ENCODE peak calls at places on chromosomes 4 and X, in seven cellular contexts. One of them, this sample, is unnamed.

GRCh38 chr4:107736924-107737448 is 17.0 kb upstream of the PAPSS1 start:
- DNase-seq in stomach: no peak
- DNase-seq in right atrium auricular region: no peak
- DNase-seq in keratinocyte: no peak
- DNase-seq in naive thymus-derived CD4-positive, alpha-beta T cell: peak
- DNase-seq in adrenal gland: peak
- DNase-seq in left lung: no peak
- DNase-seq in this sample: no peak

GRCh38 chrX:117511379-117511778 is 605.2 kb downstream of the KLHL13 start:
- DNase-seq in stomach: no peak
- DNase-seq in right atrium auricular region: no peak
- DNase-seq in keratinocyte: no peak
- DNase-seq in naive thymus-derived CD4-positive, alpha-beta T cell: no peak
- DNase-seq in adrenal gland: no peak
- DNase-seq in left lung: no peak
- DNase-seq in this sample: no peak

GRCh38 chrX:105331244-105331643 is 110.8 kb upstream of the TEX13A start:
- DNase-seq in stomach: no peak
- DNase-seq in right atrium auricular region: no peak
- DNase-seq in keratinocyte: no peak
- DNase-seq in naive thymus-derived CD4-positive, alpha-beta T cell: no peak
- DNase-seq in adrenal gland: no peak
- DNase-seq in left lung: no peak
- DNase-seq in this sample: no peak

GRCh38 chr4:71188197-71188625 is 150.6 kb upstream of the SLC4A4 start:
- DNase-seq in stomach: no peak
- DNase-seq in right atrium auricular region: no peak
- DNase-seq in keratinocyte: no peak
- DNase-seq in naive thymus-derived CD4-positive, alpha-beta T cell: no peak
- DNase-seq in adrenal gland: no peak
- DNase-seq in left lung: no peak
- DNase-seq in this sample: no peak

GRCh38 chr4:152998861-152999260 is 62.7 kb downstream of the FHDC1 start:
- DNase-seq in stomach: no peak
- DNase-seq in right atrium auricular region: no peak
- DNase-seq in keratinocyte: no peak
- DNase-seq in naive thymus-derived CD4-positive, alpha-beta T cell: no peak
- DNase-seq in adrenal gland: no peak
- DNase-seq in left lung: no peak
- DNase-seq in this sample: no peak

GRCh38 chr4:136922066-136922465 is 610.2 kb downstream of the PCDH18 start:
- DNase-seq in stomach: no peak
- DNase-seq in right atrium auricular region: no peak
- DNase-seq in keratinocyte: no peak
- DNase-seq in naive thymus-derived CD4-positive, alpha-beta T cell: no peak
- DNase-seq in adrenal gland: no peak
- DNase-seq in left lung: no peak
- DNase-seq in this sample: no peak

GRCh38 chrX:155127465-155127864 is 56.2 kb downstream of the BRCC3 start:
- DNase-seq in stomach: no peak
- DNase-seq in right atrium auricular region: no peak
- DNase-seq in keratinocyte: no peak
- DNase-seq in naive thymus-derived CD4-positive, alpha-beta T cell: no peak
- DNase-seq in adrenal gland: no peak
- DNase-seq in left lung: no peak
- DNase-seq in this sample: no peak

GRCh38 chr4:41360214-41360910 is 103.6 kb downstream of the UCHL1 start:
- DNase-seq in stomach: peak
- DNase-seq in right atrium auricular region: no peak
- DNase-seq in keratinocyte: no peak
- DNase-seq in naive thymus-derived CD4-positive, alpha-beta T cell: no peak
- DNase-seq in adrenal gland: peak
- DNase-seq in left lung: peak
- DNase-seq in this sample: peak

GRCh38 chr4:176377705-176378302 is 58.0 kb downstream of the SPCS3 start:
- DNase-seq in stomach: no peak
- DNase-seq in right atrium auricular region: no peak
- DNase-seq in keratinocyte: no peak
- DNase-seq in naive thymus-derived CD4-positive, alpha-beta T cell: peak
- DNase-seq in adrenal gland: no peak
- DNase-seq in left lung: no peak
- DNase-seq in this sample: no peak

GRCh38 chrX:28843817-28844216 is 256.6 kb downstream of the IL1RAPL1 start:
- DNase-seq in stomach: no peak
- DNase-seq in right atrium auricular region: no peak
- DNase-seq in keratinocyte: no peak
- DNase-seq in naive thymus-derived CD4-positive, alpha-beta T cell: no peak
- DNase-seq in adrenal gland: no peak
- DNase-seq in left lung: no peak
- DNase-seq in this sample: no peak

GRCh38 chr4:63937961-63938360 is 471.3 kb downstream of the TECRL start:
- DNase-seq in stomach: no peak
- DNase-seq in right atrium auricular region: no peak
- DNase-seq in keratinocyte: no peak
- DNase-seq in naive thymus-derived CD4-positive, alpha-beta T cell: no peak
- DNase-seq in adrenal gland: no peak
- DNase-seq in left lung: no peak
- DNase-seq in this sample: no peak

GRCh38 chrX:22314211-22314610 is 41.5 kb downstream of the CBLL2 start:
- DNase-seq in stomach: no peak
- DNase-seq in right atrium auricular region: no peak
- DNase-seq in keratinocyte: no peak
- DNase-seq in naive thymus-derived CD4-positive, alpha-beta T cell: no peak
- DNase-seq in adrenal gland: no peak
- DNase-seq in left lung: no peak
- DNase-seq in this sample: no peak

GRCh38 chrX:104789784-104790183 is 223.8 kb downstream of the IL1RAPL2 start:
- DNase-seq in stomach: no peak
- DNase-seq in right atrium auricular region: no peak
- DNase-seq in keratinocyte: no peak
- DNase-seq in naive thymus-derived CD4-positive, alpha-beta T cell: no peak
- DNase-seq in adrenal gland: no peak
- DNase-seq in left lung: no peak
- DNase-seq in this sample: no peak

GRCh38 chr4:20288846-20289512 is 37.3 kb downstream of the SLIT2 start:
- DNase-seq in stomach: no peak
- DNase-seq in right atrium auricular region: no peak
- DNase-seq in keratinocyte: no peak
- DNase-seq in naive thymus-derived CD4-positive, alpha-beta T cell: no peak
- DNase-seq in adrenal gland: no peak
- DNase-seq in left lung: no peak
- DNase-seq in this sample: no peak

GRCh38 chr4:40606239-40606767 is 23.4 kb downstream of the RBM47 start:
- DNase-seq in stomach: no peak
- DNase-seq in right atrium auricular region: no peak
- DNase-seq in keratinocyte: no peak
- DNase-seq in naive thymus-derived CD4-positive, alpha-beta T cell: no peak
- DNase-seq in adrenal gland: no peak
- DNase-seq in left lung: no peak
- DNase-seq in this sample: no peak

GRCh38 chr4:88722828-88723227 is 25.2 kb upstream of the NAP1L5 start:
- DNase-seq in stomach: no peak
- DNase-seq in right atrium auricular region: no peak
- DNase-seq in keratinocyte: no peak
- DNase-seq in naive thymus-derived CD4-positive, alpha-beta T cell: no peak
- DNase-seq in adrenal gland: no peak
- DNase-seq in left lung: no peak
- DNase-seq in this sample: no peak

GRCh38 chr4:159273126-159273438 is 170.2 kb downstream of the RAPGEF2 start:
- DNase-seq in stomach: no peak
- DNase-seq in right atrium auricular region: no peak
- DNase-seq in keratinocyte: no peak
- DNase-seq in naive thymus-derived CD4-positive, alpha-beta T cell: no peak
- DNase-seq in adrenal gland: peak
- DNase-seq in left lung: no peak
- DNase-seq in this sample: no peak

GRCh38 chrX:108020631-108021030 is 24.2 kb upstream of the VSIG1 start:
- DNase-seq in stomach: no peak
- DNase-seq in right atrium auricular region: no peak
- DNase-seq in keratinocyte: no peak
- DNase-seq in naive thymus-derived CD4-positive, alpha-beta T cell: peak
- DNase-seq in adrenal gland: no peak
- DNase-seq in left lung: no peak
- DNase-seq in this sample: no peak

GRCh38 chrX:151870603-151871002 is 42.1 kb upstream of the MAGEA4 start:
- DNase-seq in stomach: no peak
- DNase-seq in right atrium auricular region: no peak
- DNase-seq in keratinocyte: no peak
- DNase-seq in naive thymus-derived CD4-positive, alpha-beta T cell: no peak
- DNase-seq in adrenal gland: peak
- DNase-seq in left lung: no peak
- DNase-seq in this sample: no peak

DNA sequence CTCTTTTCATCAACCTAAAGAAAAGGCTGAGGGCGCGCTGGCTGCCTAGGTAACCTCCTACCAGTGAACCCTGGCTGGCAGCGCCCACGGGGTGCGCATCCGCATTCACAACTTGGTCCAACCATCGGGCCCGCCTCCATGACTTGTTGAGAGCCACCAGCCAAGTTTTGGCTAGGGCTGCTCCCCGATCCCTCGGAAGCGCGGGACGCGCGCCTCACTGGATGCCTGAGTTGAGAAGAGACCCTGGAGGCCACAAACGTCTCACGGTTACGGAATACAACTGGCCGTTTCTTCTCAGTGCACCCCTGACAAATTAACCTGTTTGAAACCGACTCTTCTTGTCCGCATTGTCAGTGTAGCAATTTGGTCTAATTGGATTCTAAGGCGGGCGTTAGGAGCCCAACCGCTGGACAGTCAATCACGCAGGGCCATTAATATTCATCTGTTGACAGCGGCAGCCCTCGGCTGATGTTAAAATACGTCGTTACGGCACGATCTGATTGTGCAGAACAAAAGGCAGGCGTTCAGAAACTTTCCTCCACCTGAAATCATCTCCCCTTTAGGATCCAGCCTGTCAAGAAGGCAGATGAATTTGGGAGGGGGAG is 1.3 kb downstream of the GPC3 start:
- DNase-seq in stomach: no peak
- DNase-seq in right atrium auricular region: no peak
- DNase-seq in keratinocyte: no peak
- DNase-seq in naive thymus-derived CD4-positive, alpha-beta T cell: no peak
- DNase-seq in adrenal gland: no peak
- DNase-seq in left lung: no peak
- DNase-seq in this sample: no peak
- H3K4me3 ChIP-seq in stomach: no peak
- H3K4me3 ChIP-seq in right atrium auricular region: no peak
- H3K4me3 ChIP-seq in keratinocyte: no peak
- H3K4me3 ChIP-seq in naive thymus-derived CD4-positive, alpha-beta T cell: no peak
- H3K4me3 ChIP-seq in adrenal gland: no peak
- H3K4me3 ChIP-seq in left lung: no peak
- H3K4me3 ChIP-seq in this sample: peak

GRCh38 chrX:1528884-1529203 is 8.1 kb downstream of the P2RY8 start:
- DNase-seq in stomach: no peak
- DNase-seq in right atrium auricular region: no peak
- DNase-seq in keratinocyte: no peak
- DNase-seq in naive thymus-derived CD4-positive, alpha-beta T cell: no peak
- DNase-seq in adrenal gland: no peak
- DNase-seq in left lung: no peak
- DNase-seq in this sample: no peak
- H3K4me3 ChIP-seq in stomach: no peak
- H3K4me3 ChIP-seq in right atrium auricular region: no peak
- H3K4me3 ChIP-seq in keratinocyte: no peak
- H3K4me3 ChIP-seq in naive thymus-derived CD4-positive, alpha-beta T cell: no peak
- H3K4me3 ChIP-seq in adrenal gland: no peak
- H3K4me3 ChIP-seq in left lung: no peak
- H3K4me3 ChIP-seq in this sample: no peak

DNA sequence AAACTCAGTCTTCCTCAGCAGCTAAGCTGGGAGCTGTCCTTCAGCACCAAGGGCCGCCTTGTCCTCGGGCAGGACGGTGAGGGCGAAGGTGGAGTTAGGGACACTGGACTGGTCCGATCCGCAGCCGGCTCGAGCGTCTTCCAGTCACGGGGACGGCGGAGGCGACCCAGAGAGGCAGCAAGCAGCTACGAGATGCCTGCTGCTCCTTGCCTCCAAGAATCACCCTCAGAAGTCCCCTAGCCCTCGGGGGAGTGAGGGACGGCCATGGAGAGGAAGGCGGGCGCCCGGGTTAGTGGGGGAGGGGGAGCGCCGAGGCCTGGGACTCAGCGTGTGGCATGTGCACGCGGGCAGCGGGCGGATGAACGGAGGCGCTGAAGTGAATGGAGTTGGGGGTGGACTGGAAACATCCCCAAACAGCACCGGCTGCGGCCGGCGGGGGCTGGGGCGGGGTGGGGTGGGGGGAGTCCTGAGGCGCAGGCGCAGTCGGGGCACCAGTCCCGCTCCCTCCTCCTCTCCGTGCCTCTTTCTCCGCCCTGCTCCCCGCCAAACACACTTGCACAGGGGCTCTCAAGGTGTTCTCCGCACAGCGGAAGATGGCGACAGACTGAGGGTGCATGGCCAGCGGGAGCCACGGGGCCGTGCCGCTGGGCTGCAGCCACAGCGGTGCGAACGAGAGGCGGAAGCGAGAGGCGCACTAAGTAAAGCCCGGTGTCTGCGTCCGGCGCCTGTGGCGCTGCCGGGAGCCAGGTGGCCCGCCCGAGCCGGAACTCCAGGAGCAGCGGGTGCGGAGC is at the start of gene NALF2:
- DNase-seq in stomach: peak
- DNase-seq in right atrium auricular region: no peak
- DNase-seq in keratinocyte: no peak
- DNase-seq in naive thymus-derived CD4-positive, alpha-beta T cell: peak
- DNase-seq in adrenal gland: peak
- DNase-seq in left lung: peak
- DNase-seq in this sample: peak
- H3K4me3 ChIP-seq in stomach: peak
- H3K4me3 ChIP-seq in right atrium auricular region: peak
- H3K4me3 ChIP-seq in keratinocyte: peak
- H3K4me3 ChIP-seq in naive thymus-derived CD4-positive, alpha-beta T cell: no peak
- H3K4me3 ChIP-seq in adrenal gland: no peak
- H3K4me3 ChIP-seq in left lung: peak
- H3K4me3 ChIP-seq in this sample: peak

GRCh38 chr4:118277243-118277642 is 75.6 kb downstream of the PRSS12 start:
- DNase-seq in stomach: no peak
- DNase-seq in right atrium auricular region: no peak
- DNase-seq in keratinocyte: no peak
- DNase-seq in naive thymus-derived CD4-positive, alpha-beta T cell: no peak
- DNase-seq in adrenal gland: no peak
- DNase-seq in left lung: no peak
- DNase-seq in this sample: no peak
- H3K4me3 ChIP-seq in stomach: no peak
- H3K4me3 ChIP-seq in right atrium auricular region: no peak
- H3K4me3 ChIP-seq in keratinocyte: no peak
- H3K4me3 ChIP-seq in naive thymus-derived CD4-positive, alpha-beta T cell: no peak
- H3K4me3 ChIP-seq in adrenal gland: no peak
- H3K4me3 ChIP-seq in left lung: no peak
- H3K4me3 ChIP-seq in this sample: peak

DNA sequence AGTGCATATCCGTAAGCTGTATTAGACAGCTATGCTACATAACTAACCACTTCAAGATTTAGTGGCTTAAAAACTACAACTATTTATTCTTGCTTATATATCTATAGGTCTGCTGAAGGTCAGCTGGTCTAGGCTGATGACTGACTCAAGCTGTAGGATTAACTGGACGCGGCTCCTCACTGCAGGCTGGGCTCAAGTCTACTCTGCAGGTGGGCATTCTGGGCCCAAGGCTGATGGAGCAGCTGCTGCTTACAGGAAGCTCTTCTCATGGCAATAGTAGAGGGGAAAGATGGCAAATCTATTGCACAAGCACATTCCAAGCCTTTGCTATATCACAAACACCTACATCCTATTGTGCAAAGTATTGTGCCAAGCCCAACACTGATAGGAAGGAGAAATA is 264.0 kb downstream of the NKX6-1 start:
- DNase-seq in stomach: no peak
- DNase-seq in right atrium auricular region: no peak
- DNase-seq in keratinocyte: no peak
- DNase-seq in naive thymus-derived CD4-positive, alpha-beta T cell: no peak
- DNase-seq in adrenal gland: no peak
- DNase-seq in left lung: no peak
- DNase-seq in this sample: no peak
- H3K4me3 ChIP-seq in stomach: no peak
- H3K4me3 ChIP-seq in right atrium auricular region: no peak
- H3K4me3 ChIP-seq in keratinocyte: no peak
- H3K4me3 ChIP-seq in naive thymus-derived CD4-positive, alpha-beta T cell: no peak
- H3K4me3 ChIP-seq in adrenal gland: no peak
- H3K4me3 ChIP-seq in left lung: no peak
- H3K4me3 ChIP-seq in this sample: no peak